ENCODE peak calls at places on chromosomes 7 and 10, in seven cellular contexts. L is sciatic nerve; N is AG20443; U is activated T-helper 9 cell treated with anti-CD3 and anti-CD28 coated beads, Interleukin-2, amount 50 U/mL, for 16 hours; Q is GDM1; S is upper lobe of left lung; I is COR-L47. C is an unnamed sample.

GRCh38 chr10:81920213-81920829 is 45.3 kb downstream of the NRG3 start:
- DNase-seq in L (no peak), I (no peak), S (no peak), N (no peak), U (no peak), Q (no peak), C (no peak)

GRCh38 chr10:77507313-77507712 is 130.3 kb downstream of the KCNMA1 start:
- DNase-seq in I (no peak), L (no peak), U (no peak), N (no peak), S (no peak), Q (no peak), C (no peak)

GRCh38 chr7:107233174-107233573 is 64.4 kb downstream of the HBP1 start:
- DNase-seq in S (no peak), L (no peak), Q (no peak), N (no peak), I (no peak), U (no peak), C (no peak)

GRCh38 chr7:155993420-155994252 is 181.4 kb upstream of the SHH start:
- DNase-seq in U (no peak), N (no peak), S (peak), L (no peak), I (no peak), Q (no peak), C (no peak)

GRCh38 chr10:3261921-3262320 is 89.3 kb upstream of the PITRM1 start:
- DNase-seq in I (no peak), U (no peak), Q (no peak), L (no peak), S (no peak), N (no peak), C (no peak)

GRCh38 chr10:20743935-20744334 is 153.2 kb downstream of the NEBL start:
- DNase-seq in N (no peak), U (no peak), L (no peak), Q (no peak), I (no peak), S (no peak), C (no peak)

GRCh38 chr10:103781329-103782061 is 73.9 kb downstream of the SH3PXD2A start:
- DNase-seq in I (no peak), Q (no peak), L (no peak), U (no peak), S (no peak), N (peak), C (no peak)

GRCh38 chr10:103852189-103852711 is 3.1 kb downstream of the SH3PXD2A start:
- DNase-seq in S (no peak), N (peak), U (no peak), L (no peak), Q (no peak), I (no peak), C (peak)

GRCh38 chr10:119516381-119517234 is 25.9 kb downstream of the RGS10 start:
- DNase-seq in I (no peak), L (no peak), Q (peak), U (peak), S (peak), N (no peak), C (no peak)

GRCh38 chr7:72924417-72924747 is 513 bp upstream of the POM121 start:
- DNase-seq in U (no peak), I (no peak), Q (no peak), S (no peak), N (no peak), L (no peak), C (no peak)

GRCh38 chr7:29265208-29265923 is 70.8 kb downstream of the CHN2 start:
- DNase-seq in N (peak), L (no peak), S (no peak), I (no peak), Q (peak), U (no peak), C (no peak)

GRCh38 chr7:55641811-55642210 is 69.5 kb upstream of the VOPP1 start:
- DNase-seq in S (no peak), L (no peak), N (no peak), Q (peak), U (no peak), I (no peak), C (no peak)

GRCh38 chr10:121662945-121663917 is 65.0 kb upstream of the FGFR2 start:
- DNase-seq in Q (no peak), U (no peak), S (no peak), N (no peak), I (no peak), L (no peak), C (no peak)

GRCh38 chr7:158742065-158742821 is 37.6 kb upstream of the NCAPG2 start:
- DNase-seq in U (no peak), I (no peak), Q (no peak), L (no peak), N (no peak), S (no peak), C (no peak)

GRCh38 chr10:48309711-48310226 is 3.3 kb downstream of the MAPK8 start:
- DNase-seq in Q (no peak), S (no peak), U (no peak), L (no peak), N (peak), I (no peak), C (no peak)

GRCh38 chr7:47100815-47101435 is 481.0 kb downstream of the TNS3 start:
- DNase-seq in N (peak), S (peak), I (peak), U (no peak), L (no peak), Q (no peak), C (no peak)

GRCh38 chr7:69677905-69678793 is 79.9 kb downstream of the AUTS2 start:
- DNase-seq in N (no peak), S (no peak), Q (peak), I (no peak), L (no peak), U (no peak), C (no peak)

GRCh38 chr10:103691723-103692380 is 163.5 kb downstream of the SH3PXD2A start:
- DNase-seq in L (no peak), I (no peak), U (no peak), N (no peak), Q (no peak), S (no peak), C (no peak)

GRCh38 chr10:132658546-132659205 is 121.1 kb downstream of the INPP5A start:
- DNase-seq in N (no peak), I (no peak), U (no peak), S (no peak), L (no peak), Q (no peak), C (no peak)

GRCh38 chr7:6718124-6718523 is 11.4 kb upstream of the ZNF12 start:
- DNase-seq in N (no peak), Q (no peak), U (no peak), I (no peak), L (no peak), S (no peak), C (no peak)

GRCh38 chr10:78865931-78866717 is 202.6 kb upstream of the ZMIZ1 start:
- DNase-seq in U (no peak), I (no peak), S (no peak), L (no peak), Q (no peak), N (no peak), C (no peak)

GRCh38 chr10:78859769-78860168 is 209.0 kb upstream of the ZMIZ1 start:
- DNase-seq in U (no peak), I (no peak), N (no peak), L (no peak), S (no peak), Q (no peak), C (no peak)

GRCh38 chr7:114885836-114886235 is 36.1 kb upstream of the MDFIC start:
- DNase-seq in S (no peak), I (no peak), Q (no peak), N (no peak), U (no peak), L (no peak), C (no peak)

GRCh38 chr7:8246020-8246419 is 15.9 kb downstream of the ICA1 start:
- DNase-seq in U (no peak), Q (no peak), I (no peak), S (no peak), L (no peak), N (no peak), C (no peak)

GRCh38 chr10:118259288-118259906 is 82.7 kb downstream of the FAM204A start:
- DNase-seq in Q (no peak), I (peak), U (no peak), L (no peak), S (peak), N (peak), C (no peak)

GRCh38 chr7:99860281-99861127 is 16.3 kb downstream of the OR2AE1 start:
- DNase-seq in U (no peak), Q (no peak), I (no peak), L (peak), N (peak), S (no peak), C (no peak)

GRCh38 chr7:131026297-131027003 is 292.4 kb upstream of the KLF14 start:
- DNase-seq in I (peak), S (no peak), L (no peak), Q (no peak), N (no peak), U (no peak), C (no peak)

GRCh38 chr7:131774419-131775220 is 218.2 kb upstream of the PODXL start:
- DNase-seq in L (no peak), S (no peak), N (no peak), U (no peak), Q (no peak), I (no peak), C (no peak)

GRCh38 chr7:133863362-133864061 is 263.6 kb upstream of the LRGUK start:
- DNase-seq in S (no peak), N (no peak), Q (no peak), I (peak), U (no peak), L (no peak), C (no peak)

GRCh38 chr7:7577888-7578287 is 11.2 kb downstream of the MIOS start:
- DNase-seq in N (no peak), Q (no peak), S (no peak), L (no peak), I (no peak), U (no peak), C (no peak)

GRCh38 chr10:3468919-3469638 is 296.5 kb upstream of the PITRM1 start:
- DNase-seq in L (peak), Q (no peak), N (peak), S (peak), U (no peak), I (no peak), C (peak)

GRCh38 chr10:48400129-48400849 is 93.8 kb downstream of the MAPK8 start:
- DNase-seq in L (no peak), S (no peak), N (no peak), Q (no peak), I (no peak), U (no peak), C (no peak)

GRCh38 chr7:76191783-76192240 is 9.9 kb upstream of the SRRM3 start:
- DNase-seq in I (no peak), U (no peak), L (no peak), N (no peak), Q (no peak), S (no peak), C (no peak)

C was measured in suprapubic skin.